ENCODE peak calls at places on chromosomes 5 and 9, in six cellular contexts. U is cardiac muscle cell, S is PC-9, D is H1, R is GM23248, H is keratinocyte. B is an unnamed sample. For H3K36me3, the result is how much of the 10 kb centered on the place peaks cover.

GRCh38 chr5:83472508-83473343 is 1.2 kb downstream of the VCAN start:
- DNase-seq in U (peak), S (no peak), D (no peak), R (peak), H (no peak), B (peak)

GRCh38 chr5:170287532-170287931 is 10.0 kb downstream of the LCP2 start:
- DNase-seq in U (no peak), S (no peak), D (no peak), R (no peak), H (no peak), B (peak)

GRCh38 chr9:69885474-69885929 is 64.9 kb downstream of the CFAP95 start:
- DNase-seq in U (no peak), S (peak), D (no peak), R (peak), H (no peak), B (no peak)

GRCh38 chr5:75961814-75962213 is 121.4 kb upstream of the SV2C start:
- DNase-seq in U (no peak), S (no peak), D (no peak), R (no peak), H (no peak), B (no peak)

GRCh38 chr5:74903165-74903787 is 37.1 kb upstream of the FAM169A start:
- DNase-seq in U (peak), S (peak), D (peak), R (peak), H (peak), B (no peak)

GRCh38 chr9:37753489-37754190 is at the start of gene TRMT10B:
- DNase-seq in U (peak), S (peak), D (no peak), R (peak), H (no peak), B (peak)

GRCh38 chr5:147887026-147887627 is 8.6 kb downstream of the SCGB3A2 start:
- DNase-seq in U (peak), S (peak), D (no peak), R (peak), H (no peak), B (no peak)

GRCh38 chr5:34054330-34054729 is 11.3 kb upstream of the C1QTNF3 start:
- DNase-seq in U (no peak), S (no peak), D (no peak), R (no peak), H (no peak), B (no peak)

GRCh38 chr5:167030500-167031120 is 1260.8 kb upstream of the WWC1 start:
- DNase-seq in U (peak), S (no peak), D (peak), R (peak), H (no peak), B (no peak)
- H3K36me3 ChIP-seq in U (under half), S (under half), D (under half), R (under half), H (under half), B (under half)

DNA sequence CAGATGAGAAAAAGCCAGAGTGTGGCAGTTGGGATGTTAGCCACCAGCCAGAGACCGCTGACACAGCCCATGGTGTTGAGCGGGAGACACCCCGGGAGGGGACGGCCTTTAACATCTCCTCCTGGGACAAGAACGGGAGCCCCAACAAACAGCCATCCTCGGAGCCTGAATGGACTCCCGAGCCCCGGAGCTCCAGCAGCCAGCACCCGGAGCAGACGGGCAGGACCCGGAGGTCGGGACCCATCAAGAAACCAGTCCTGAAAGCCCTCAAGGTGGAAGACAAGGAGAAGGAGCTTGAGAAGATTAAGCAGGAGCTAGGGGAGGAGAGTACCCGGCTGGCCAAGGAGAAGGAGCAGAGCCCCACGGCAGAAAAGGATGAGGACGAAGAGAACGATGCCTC is 28.0 kb upstream of the POMT1 start:
- DNase-seq in U (no peak), S (no peak), D (no peak), R (no peak), H (no peak), B (no peak)
- H3K36me3 ChIP-seq in U (half or more), S (under half), D (half or more), R (half or more), H (half or more), B (under half)

GRCh38 chr5:172078027-172078426 is 71.6 kb upstream of the FBXW11 start:
- DNase-seq in U (no peak), S (no peak), D (no peak), R (no peak), H (no peak), B (no peak)
- H3K36me3 ChIP-seq in U (under half), S (under half), D (under half), R (under half), H (under half), B (under half)

DNA sequence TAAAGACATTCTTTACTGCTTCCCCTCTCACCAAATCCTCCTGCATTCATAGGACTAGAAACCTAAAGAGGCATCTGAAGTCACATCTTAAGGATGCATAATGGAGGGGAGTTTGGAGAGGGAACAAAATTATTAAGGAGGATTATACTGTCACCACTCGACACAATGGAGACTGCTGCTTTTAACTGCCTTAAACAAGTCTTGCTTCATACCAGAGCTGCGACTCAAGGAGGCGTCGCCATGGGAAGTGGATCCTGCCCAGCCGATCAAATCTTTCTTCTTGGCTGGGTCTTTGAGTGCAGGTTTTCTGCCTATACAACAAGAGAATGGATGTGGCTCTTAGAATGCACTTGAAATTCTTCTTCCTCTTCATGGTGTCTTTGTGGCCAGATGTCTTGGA is 66.7 kb upstream of the FOXE1 start:
- DNase-seq in U (no peak), S (peak), D (no peak), R (peak), H (no peak), B (no peak)
- H3K36me3 ChIP-seq in U (under half), S (under half), D (under half), R (under half), H (under half), B (under half)

GRCh38 chr9:35918780-35919179 is 9.5 kb downstream of the SPAAR start:
- DNase-seq in U (no peak), S (no peak), D (no peak), R (no peak), H (no peak), B (no peak)

GRCh38 chr9:35914307-35914807 is 5.1 kb downstream of the SPAAR start:
- DNase-seq in U (peak), S (peak), D (no peak), R (peak), H (no peak), B (no peak)

GRCh38 chr9:35919212-35920003 is 10.1 kb downstream of the SPAAR start:
- DNase-seq in U (no peak), S (no peak), D (no peak), R (no peak), H (no peak), B (no peak)

GRCh38 chr9:35920004-35920658 is 10.8 kb downstream of the SPAAR start:
- DNase-seq in U (no peak), S (no peak), D (no peak), R (peak), H (no peak), B (no peak)

DNA sequence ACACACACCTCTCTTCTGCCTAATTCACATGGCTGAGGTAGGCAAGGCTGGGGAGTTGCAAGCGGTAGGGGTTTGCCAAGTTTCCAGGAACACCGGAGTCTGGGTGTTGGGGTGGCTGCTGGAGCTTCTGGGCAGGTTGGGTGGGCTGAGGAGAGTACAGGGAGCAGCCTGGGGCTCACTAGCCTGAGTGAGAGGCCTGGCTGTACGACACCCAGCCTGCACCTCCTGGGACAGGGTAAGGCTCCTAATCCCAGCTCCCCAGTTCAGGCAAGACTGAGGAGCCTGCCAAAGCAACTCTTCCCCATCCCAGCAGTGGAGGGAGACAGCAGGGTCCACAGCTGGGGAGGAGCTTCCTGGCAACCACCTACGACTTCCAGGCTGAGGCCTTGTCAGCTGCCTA is 8.0 kb downstream of the SPAAR start:
- DNase-seq in U (no peak), S (no peak), D (no peak), R (no peak), H (no peak), B (no peak)
- H3K36me3 ChIP-seq in U (under half), S (under half), D (under half), R (under half), H (under half), B (under half)

GRCh38 chr5:141489841-141490240 is 960 bp downstream of the PCDHGC5 start:
- DNase-seq in U (no peak), S (no peak), D (no peak), R (no peak), H (no peak), B (no peak)
- H3K36me3 ChIP-seq in U (under half), S (under half), D (under half), R (under half), H (under half), B (under half)